ENCODE peak calls at places on chromosomes 13 and 19, in eight cellular contexts. One of them, this sample, is unnamed.

GRCh38 chr13:35210234-35210633 is 266.3 kb downstream of the MAB21L1 start:
- DNase-seq in heart right ventricle: no peak
- DNase-seq in CD8-positive, alpha-beta T cell: no peak
- DNase-seq in GM03348: peak
- DNase-seq in lung microvascular endothelial cell: peak
- DNase-seq in CD4-positive, alpha-beta memory T cell: no peak
- DNase-seq in naive thymus-derived CD4-positive, alpha-beta T cell: no peak
- DNase-seq in substantia nigra: no peak
- DNase-seq in this sample: no peak

GRCh38 chr13:21164631-21165030 is 11.7 kb downstream of the SKA3 start:
- DNase-seq in heart right ventricle: no peak
- DNase-seq in CD8-positive, alpha-beta T cell: no peak
- DNase-seq in GM03348: no peak
- DNase-seq in lung microvascular endothelial cell: peak
- DNase-seq in CD4-positive, alpha-beta memory T cell: no peak
- DNase-seq in naive thymus-derived CD4-positive, alpha-beta T cell: no peak
- DNase-seq in substantia nigra: no peak
- DNase-seq in this sample: no peak

GRCh38 chr13:99199541-99200432 is 867 bp upstream of the UBAC2 start:
- DNase-seq in heart right ventricle: no peak
- DNase-seq in CD8-positive, alpha-beta T cell: no peak
- DNase-seq in GM03348: no peak
- DNase-seq in lung microvascular endothelial cell: no peak
- DNase-seq in CD4-positive, alpha-beta memory T cell: no peak
- DNase-seq in naive thymus-derived CD4-positive, alpha-beta T cell: no peak
- DNase-seq in substantia nigra: no peak
- DNase-seq in this sample: no peak

GRCh38 chr19:18223860-18224524 is 2.2 kb downstream of the PDE4C start:
- DNase-seq in heart right ventricle: peak
- DNase-seq in CD8-positive, alpha-beta T cell: no peak
- DNase-seq in GM03348: no peak
- DNase-seq in lung microvascular endothelial cell: no peak
- DNase-seq in CD4-positive, alpha-beta memory T cell: no peak
- DNase-seq in naive thymus-derived CD4-positive, alpha-beta T cell: no peak
- DNase-seq in substantia nigra: peak
- DNase-seq in this sample: no peak

GRCh38 chr19:44694184-44694579 is 4.8 kb upstream of the CEACAM16 start:
- DNase-seq in heart right ventricle: no peak
- DNase-seq in CD8-positive, alpha-beta T cell: no peak
- DNase-seq in GM03348: no peak
- DNase-seq in lung microvascular endothelial cell: peak
- DNase-seq in CD4-positive, alpha-beta memory T cell: no peak
- DNase-seq in naive thymus-derived CD4-positive, alpha-beta T cell: no peak
- DNase-seq in substantia nigra: no peak
- DNase-seq in this sample: peak

GRCh38 chr13:51599444-51600176 is 15.3 kb downstream of the WDFY2 start:
- DNase-seq in heart right ventricle: no peak
- DNase-seq in CD8-positive, alpha-beta T cell: no peak
- DNase-seq in GM03348: no peak
- DNase-seq in lung microvascular endothelial cell: no peak
- DNase-seq in CD4-positive, alpha-beta memory T cell: no peak
- DNase-seq in naive thymus-derived CD4-positive, alpha-beta T cell: no peak
- DNase-seq in substantia nigra: no peak
- DNase-seq in this sample: no peak

GRCh38 chr19:33740811-33741396 is 55.8 kb upstream of the KCTD15 start:
- DNase-seq in heart right ventricle: peak
- DNase-seq in CD8-positive, alpha-beta T cell: no peak
- DNase-seq in GM03348: peak
- DNase-seq in lung microvascular endothelial cell: peak
- DNase-seq in CD4-positive, alpha-beta memory T cell: peak
- DNase-seq in naive thymus-derived CD4-positive, alpha-beta T cell: no peak
- DNase-seq in substantia nigra: peak
- DNase-seq in this sample: no peak

GRCh38 chr13:55199132-55199531 is 1941.6 kb upstream of the PRR20A start:
- DNase-seq in heart right ventricle: no peak
- DNase-seq in CD8-positive, alpha-beta T cell: no peak
- DNase-seq in GM03348: no peak
- DNase-seq in lung microvascular endothelial cell: no peak
- DNase-seq in CD4-positive, alpha-beta memory T cell: no peak
- DNase-seq in naive thymus-derived CD4-positive, alpha-beta T cell: no peak
- DNase-seq in substantia nigra: no peak
- DNase-seq in this sample: no peak

GRCh38 chr19:10503002-10503789 is at the start of gene KEAP1:
- DNase-seq in heart right ventricle: peak
- DNase-seq in CD8-positive, alpha-beta T cell: no peak
- DNase-seq in GM03348: no peak
- DNase-seq in lung microvascular endothelial cell: peak
- DNase-seq in CD4-positive, alpha-beta memory T cell: no peak
- DNase-seq in naive thymus-derived CD4-positive, alpha-beta T cell: no peak
- DNase-seq in substantia nigra: no peak
- DNase-seq in this sample: no peak

GRCh38 chr13:29279859-29280258 is 315.6 kb downstream of the SLC7A1 start:
- DNase-seq in heart right ventricle: no peak
- DNase-seq in CD8-positive, alpha-beta T cell: no peak
- DNase-seq in GM03348: no peak
- DNase-seq in lung microvascular endothelial cell: no peak
- DNase-seq in CD4-positive, alpha-beta memory T cell: no peak
- DNase-seq in naive thymus-derived CD4-positive, alpha-beta T cell: no peak
- DNase-seq in substantia nigra: no peak
- DNase-seq in this sample: no peak

GRCh38 chr13:48220592-48221300 is 12.3 kb upstream of the ITM2B start:
- DNase-seq in heart right ventricle: no peak
- DNase-seq in CD8-positive, alpha-beta T cell: no peak
- DNase-seq in GM03348: no peak
- DNase-seq in lung microvascular endothelial cell: no peak
- DNase-seq in CD4-positive, alpha-beta memory T cell: no peak
- DNase-seq in naive thymus-derived CD4-positive, alpha-beta T cell: no peak
- DNase-seq in substantia nigra: no peak
- DNase-seq in this sample: no peak

GRCh38 chr13:40102854-40103253 is 447.4 kb downstream of the COG6 start:
- DNase-seq in heart right ventricle: no peak
- DNase-seq in CD8-positive, alpha-beta T cell: peak
- DNase-seq in GM03348: peak
- DNase-seq in lung microvascular endothelial cell: peak
- DNase-seq in CD4-positive, alpha-beta memory T cell: no peak
- DNase-seq in naive thymus-derived CD4-positive, alpha-beta T cell: no peak
- DNase-seq in substantia nigra: no peak
- DNase-seq in this sample: peak

GRCh38 chr19:8004723-8005513 is 523 bp downstream of the ELAVL1 start:
- DNase-seq in heart right ventricle: no peak
- DNase-seq in CD8-positive, alpha-beta T cell: no peak
- DNase-seq in GM03348: peak
- DNase-seq in lung microvascular endothelial cell: peak
- DNase-seq in CD4-positive, alpha-beta memory T cell: peak
- DNase-seq in naive thymus-derived CD4-positive, alpha-beta T cell: no peak
- DNase-seq in substantia nigra: no peak
- DNase-seq in this sample: no peak

GRCh38 chr13:99371956-99372355 is 64.8 kb upstream of the GPR183 start:
- DNase-seq in heart right ventricle: no peak
- DNase-seq in CD8-positive, alpha-beta T cell: no peak
- DNase-seq in GM03348: no peak
- DNase-seq in lung microvascular endothelial cell: no peak
- DNase-seq in CD4-positive, alpha-beta memory T cell: peak
- DNase-seq in naive thymus-derived CD4-positive, alpha-beta T cell: peak
- DNase-seq in substantia nigra: peak
- DNase-seq in this sample: peak

GRCh38 chr13:44013666-44014291 is 134.1 kb downstream of the LACC1 start:
- DNase-seq in heart right ventricle: peak
- DNase-seq in CD8-positive, alpha-beta T cell: no peak
- DNase-seq in GM03348: peak
- DNase-seq in lung microvascular endothelial cell: peak
- DNase-seq in CD4-positive, alpha-beta memory T cell: no peak
- DNase-seq in naive thymus-derived CD4-positive, alpha-beta T cell: no peak
- DNase-seq in substantia nigra: no peak
- DNase-seq in this sample: no peak

GRCh38 chr19:13937479-13938360 is 497 bp downstream of the PODNL1 start:
- DNase-seq in heart right ventricle: no peak
- DNase-seq in CD8-positive, alpha-beta T cell: no peak
- DNase-seq in GM03348: no peak
- DNase-seq in lung microvascular endothelial cell: no peak
- DNase-seq in CD4-positive, alpha-beta memory T cell: no peak
- DNase-seq in naive thymus-derived CD4-positive, alpha-beta T cell: no peak
- DNase-seq in substantia nigra: no peak
- DNase-seq in this sample: no peak

This sample was measured in activated T-cell treated with anti-CD3 and anti-CD28 coated beads, Interleukin-2, amount 50 U/mL, for 4 hours.